ENCODE peak calls at places on chromosome 11, in five cellular contexts. T, Q, A, D and V are unnamed samples.

GRCh38 chr11:81026008-81026407 is 1585.2 kb upstream of the TENM4 start:
- DNase-seq in T (no peak), Q (no peak), A (no peak), D (no peak), V (no peak)

GRCh38 chr11:77270921-77271320 is 30.6 kb downstream of the GDPD4 start:
- DNase-seq in T (no peak), Q (no peak), A (no peak), D (no peak), V (no peak)

GRCh38 chr11:65743928-65744698 is 23.5 kb upstream of the RNASEH2C start:
- DNase-seq in T (peak), Q (no peak), A (peak), D (no peak), V (no peak)

GRCh38 chr11:15757299-15757698 is 599.0 kb downstream of the SOX6 start:
- DNase-seq in T (peak), Q (no peak), A (no peak), D (no peak), V (no peak)

GRCh38 chr11:117381481-117381880 is 53.8 kb downstream of the CEP164 start:
- DNase-seq in T (no peak), Q (no peak), A (no peak), D (no peak), V (peak)

GRCh38 chr11:126485021-126485781 is 129.7 kb downstream of the ST3GAL4 start:
- DNase-seq in T (peak), Q (no peak), A (peak), D (no peak), V (no peak)

GRCh38 chr11:100636536-100636935 is 50.6 kb upstream of the ARHGAP42 start:
- DNase-seq in T (no peak), Q (no peak), A (no peak), D (no peak), V (no peak)

GRCh38 chr11:65172600-65172999 is 2.6 kb downstream of the SPDYC start:
- DNase-seq in T (no peak), Q (no peak), A (no peak), D (no peak), V (no peak)

GRCh38 chr11:14902650-14903350 is 10.8 kb upstream of the CYP2R1 start:
- DNase-seq in T (peak), Q (no peak), A (peak), D (no peak), V (no peak)

GRCh38 chr11:126254819-126255218 is 13.9 kb downstream of the SRPRA start:
- DNase-seq in T (no peak), Q (no peak), A (no peak), D (no peak), V (no peak)

GRCh38 chr11:68071281-68072048 is 32.6 kb downstream of the TCIRG1 start:
- DNase-seq in T (no peak), Q (no peak), A (no peak), D (no peak), V (no peak)

GRCh38 chr11:57643802-57644201 is 5.9 kb downstream of the YPEL4 start:
- DNase-seq in T (no peak), Q (no peak), A (peak), D (no peak), V (no peak)

GRCh38 chr11:10450451-10451398 is 4.3 kb upstream of the AMPD3 start:
- DNase-seq in T (peak), Q (no peak), A (peak), D (no peak), V (no peak)

GRCh38 chr11:762421-763072 is 14.7 kb downstream of the GATD1 start:
- DNase-seq in T (no peak), Q (no peak), A (peak), D (no peak), V (peak)

GRCh38 chr11:9302448-9302847 is 11.9 kb downstream of the TMEM41B start:
- DNase-seq in T (no peak), Q (no peak), A (no peak), D (no peak), V (no peak)

GRCh38 chr11:100810146-100810545 is 123.1 kb downstream of the ARHGAP42 start:
- DNase-seq in T (no peak), Q (peak), A (peak), D (no peak), V (no peak)

GRCh38 chr11:14974021-14974698 is 2.0 kb upstream of the CALCA start:
- DNase-seq in T (no peak), Q (no peak), A (peak), D (no peak), V (no peak)

GRCh38 chr11:14235701-14236100 is 123.3 kb downstream of the RRAS2 start:
- DNase-seq in T (no peak), Q (no peak), A (no peak), D (no peak), V (no peak)

GRCh38 chr11:91005458-91005857 is 782.6 kb upstream of the CHORDC1 start:
- DNase-seq in T (no peak), Q (no peak), A (no peak), D (no peak), V (no peak)

GRCh38 chr11:2202900-2203439 is 31.4 kb upstream of the TH start:
- DNase-seq in T (no peak), Q (no peak), A (no peak), D (no peak), V (no peak)

GRCh38 chr11:87778341-87778740 is 396.9 kb downstream of the RAB38 start:
- DNase-seq in T (no peak), Q (no peak), A (no peak), D (no peak), V (no peak)

GRCh38 chr11:64661146-64661545 is 61.9 kb downstream of the NRXN2 start:
- DNase-seq in T (no peak), Q (no peak), A (peak), D (peak), V (no peak)

GRCh38 chr11:47477323-47477722 is 28.4 kb upstream of the RAPSN start:
- DNase-seq in T (no peak), Q (no peak), A (no peak), D (no peak), V (no peak)

GRCh38 chr11:70644343-70645060 is 246.2 kb downstream of the CTTN start:
- DNase-seq in T (no peak), Q (no peak), A (no peak), D (no peak), V (no peak)

GRCh38 chr11:100004541-100004940 is 682.5 kb upstream of the ARHGAP42 start:
- DNase-seq in T (no peak), Q (no peak), A (peak), D (no peak), V (no peak)

GRCh38 chr11:65069217-65069616 is 10.9 kb upstream of the NAALADL1 start:
- DNase-seq in T (peak), Q (no peak), A (peak), D (no peak), V (no peak)

GRCh38 chr11:16969010-16970004 is 44.9 kb downstream of the PLEKHA7 start:
- DNase-seq in T (no peak), Q (no peak), A (no peak), D (no peak), V (no peak)

GRCh38 chr11:130786987-130787688 is 129.1 kb downstream of the SNX19 start:
- DNase-seq in T (no peak), Q (no peak), A (no peak), D (no peak), V (no peak)

DNA sequence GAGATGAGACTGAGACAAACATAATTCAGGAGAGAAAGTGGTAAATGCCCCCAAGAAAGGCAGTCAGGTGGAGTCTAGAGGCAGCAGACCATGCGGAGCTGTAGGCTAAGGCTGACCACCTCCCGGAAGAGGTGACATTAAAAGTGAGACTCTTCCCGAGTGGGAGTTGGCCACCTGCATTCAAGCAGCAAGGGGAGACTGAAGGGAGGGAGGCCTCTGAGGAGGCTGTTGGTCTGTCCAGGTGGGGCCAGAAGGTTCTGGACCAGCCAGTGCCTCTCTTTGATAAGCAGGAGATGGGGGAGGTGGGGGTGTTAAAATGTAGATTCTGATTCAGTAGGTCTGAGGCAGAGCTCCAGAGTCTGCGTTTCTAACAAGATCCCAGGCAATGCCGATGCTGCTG is 37.5 kb downstream of the CD6 start:
- DNase-seq in T (no peak), Q (no peak), A (no peak), D (no peak), V (no peak)
- H3K4me3 ChIP-seq in T (no peak), Q (no peak), A (no peak), D (no peak), V (no peak)

GRCh38 chr11:69414773-69415187 is 66.7 kb upstream of the LINC01488 start:
- DNase-seq in T (no peak), Q (no peak), A (no peak), D (no peak), V (no peak)
- H3K4me3 ChIP-seq in T (no peak), Q (no peak), A (no peak), D (no peak), V (no peak)

GRCh38 chr11:6654281-6655019 is 1.2 kb downstream of the DCHS1 start:
- DNase-seq in T (no peak), Q (no peak), A (no peak), D (no peak), V (no peak)
- H3K4me3 ChIP-seq in T (no peak), Q (peak), A (no peak), D (peak), V (no peak)

GRCh38 chr11:59173964-59174663 is 2.2 kb downstream of the DTX4 start:
- DNase-seq in T (peak), Q (no peak), A (peak), D (no peak), V (no peak)
- H3K4me3 ChIP-seq in T (peak), Q (no peak), A (no peak), D (peak), V (no peak)

GRCh38 chr11:35141034-35141433 is 2.1 kb downstream of the CD44 start:
- DNase-seq in T (no peak), Q (no peak), A (peak), D (no peak), V (no peak)
- H3K4me3 ChIP-seq in T (peak), Q (peak), A (no peak), D (peak), V (peak)

GRCh38 chr11:114063149-114063828 is 3.8 kb downstream of the ZBTB16 start:
- DNase-seq in T (no peak), Q (no peak), A (no peak), D (no peak), V (peak)

GRCh38 chr11:114065094-114065493 is 5.6 kb downstream of the ZBTB16 start:
- DNase-seq in T (no peak), Q (no peak), A (no peak), D (no peak), V (no peak)

GRCh38 chr11:114063829-114064201 is 4.3 kb downstream of the ZBTB16 start:
- DNase-seq in T (no peak), Q (no peak), A (no peak), D (no peak), V (peak)

GRCh38 chr11:114066046-114066648 is 6.6 kb downstream of the ZBTB16 start:
- DNase-seq in T (no peak), Q (no peak), A (no peak), D (no peak), V (no peak)

GRCh38 chr11:114064216-114064615 is 4.7 kb downstream of the ZBTB16 start:
- DNase-seq in T (no peak), Q (no peak), A (no peak), D (no peak), V (peak)
- H3K4me3 ChIP-seq in T (no peak), Q (no peak), A (no peak), D (peak), V (no peak)

DNA sequence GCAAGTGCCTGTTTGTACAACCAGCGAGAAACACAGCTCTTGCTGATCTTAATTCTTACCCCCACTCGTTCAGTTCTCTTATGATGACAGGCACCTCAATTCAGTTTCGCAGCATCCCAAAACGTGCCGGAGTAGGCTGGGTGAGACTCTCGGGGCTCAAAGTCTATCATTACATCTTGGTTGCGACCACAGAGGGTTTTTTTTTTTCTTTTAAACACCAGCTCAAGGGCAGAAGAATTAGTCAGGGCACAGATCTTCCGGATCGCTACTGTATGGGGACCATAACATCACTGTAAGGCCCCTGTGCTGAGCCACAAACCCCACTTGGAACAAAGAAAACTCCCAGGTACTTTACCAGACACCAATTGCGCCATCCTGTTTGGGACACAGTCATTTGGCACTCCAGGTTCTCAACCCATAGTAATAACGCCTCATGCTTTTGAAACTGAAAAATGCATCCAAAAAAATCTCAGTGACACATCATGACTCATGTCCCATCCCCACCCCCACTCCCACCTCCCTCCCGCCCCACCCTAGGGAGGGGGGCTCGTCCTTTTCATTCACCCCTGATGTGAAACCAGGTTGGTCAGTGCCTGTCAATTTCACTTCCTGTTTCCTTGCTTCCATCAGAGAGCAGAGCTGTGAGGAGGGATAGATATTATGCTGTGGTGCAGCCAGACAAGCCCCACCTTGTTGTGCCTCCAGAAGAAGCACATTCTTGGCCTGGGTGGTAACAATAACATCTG is 41.0 kb upstream of the CD5 start:
- DNase-seq in T (peak), Q (no peak), A (no peak), D (no peak), V (peak)
- H3K4me3 ChIP-seq in T (peak), Q (no peak), A (no peak), D (no peak), V (no peak)